ENCODE peak calls at places on chromosome 4, in five cellular contexts. One of them, this sample, is unnamed.
A peak's percentile ranks its signal among the peaks of the same experiment; 100 is the strongest.

GRCh38 chr4:176359590-176359989 is 39.8 kb downstream of the SPCS3 start:
- DNase-seq in pancreas: no peak
- DNase-seq in T-helper 9 cell: no peak
- DNase-seq in fibroblast of the conjunctiva: peak; percentile 88
- DNase-seq in GDM1: no peak
- DNase-seq in this sample: no peak

GRCh38 chr4:76585897-76586360 is 150.9 kb downstream of the SHROOM3 start:
- DNase-seq in pancreas: peak; percentile 93
- DNase-seq in T-helper 9 cell: no peak
- DNase-seq in fibroblast of the conjunctiva: no peak
- DNase-seq in GDM1: no peak
- DNase-seq in this sample: no peak

GRCh38 chr4:27100713-27101112 is 240.1 kb downstream of the STIM2 start:
- DNase-seq in pancreas: no peak
- DNase-seq in T-helper 9 cell: no peak
- DNase-seq in fibroblast of the conjunctiva: no peak
- DNase-seq in GDM1: no peak
- DNase-seq in this sample: no peak

GRCh38 chr4:77699731-77700210 is 94.2 kb downstream of the CXCL13 start:
- DNase-seq in pancreas: no peak
- DNase-seq in T-helper 9 cell: no peak
- DNase-seq in fibroblast of the conjunctiva: peak; percentile 57
- DNase-seq in GDM1: no peak
- DNase-seq in this sample: no peak

GRCh38 chr4:100519205-100519604 is 1.4 kb upstream of the EMCN start:
- DNase-seq in pancreas: no peak
- DNase-seq in T-helper 9 cell: no peak
- DNase-seq in fibroblast of the conjunctiva: no peak
- DNase-seq in GDM1: no peak
- DNase-seq in this sample: no peak

GRCh38 chr4:10101559-10102192 is 14.9 kb downstream of the WDR1 start:
- DNase-seq in pancreas: no peak
- DNase-seq in T-helper 9 cell: no peak
- DNase-seq in fibroblast of the conjunctiva: no peak
- DNase-seq in GDM1: no peak
- DNase-seq in this sample: no peak

GRCh38 chr4:38531126-38531737 is 132.8 kb upstream of the KLF3 start:
- DNase-seq in pancreas: no peak
- DNase-seq in T-helper 9 cell: no peak
- DNase-seq in fibroblast of the conjunctiva: peak; percentile 2
- DNase-seq in GDM1: no peak
- DNase-seq in this sample: no peak

GRCh38 chr4:85591361-85592098 is 116.6 kb downstream of the ARHGAP24 start:
- DNase-seq in pancreas: no peak
- DNase-seq in T-helper 9 cell: no peak
- DNase-seq in fibroblast of the conjunctiva: no peak
- DNase-seq in GDM1: no peak
- DNase-seq in this sample: no peak

GRCh38 chr4:149785686-149786431 is 29.8 kb downstream of the IQCM start:
- DNase-seq in pancreas: no peak
- DNase-seq in T-helper 9 cell: no peak
- DNase-seq in fibroblast of the conjunctiva: peak; percentile 49
- DNase-seq in GDM1: no peak
- DNase-seq in this sample: no peak

GRCh38 chr4:87919951-87920350 is 55.6 kb upstream of the SPP1 start:
- DNase-seq in pancreas: no peak
- DNase-seq in T-helper 9 cell: no peak
- DNase-seq in fibroblast of the conjunctiva: no peak
- DNase-seq in GDM1: peak; percentile 46
- DNase-seq in this sample: no peak

GRCh38 chr4:186812592-186812991 is 88.9 kb upstream of the FAT1 start:
- DNase-seq in pancreas: no peak
- DNase-seq in T-helper 9 cell: no peak
- DNase-seq in fibroblast of the conjunctiva: no peak
- DNase-seq in GDM1: no peak
- DNase-seq in this sample: no peak

GRCh38 chr4:85081196-85081595 is 114.7 kb upstream of the WDFY3 start:
- DNase-seq in pancreas: no peak
- DNase-seq in T-helper 9 cell: no peak
- DNase-seq in fibroblast of the conjunctiva: no peak
- DNase-seq in GDM1: no peak
- DNase-seq in this sample: no peak

GRCh38 chr4:145019346-145019745 is 78.7 kb downstream of the ANAPC10 start:
- DNase-seq in pancreas: no peak
- DNase-seq in T-helper 9 cell: no peak
- DNase-seq in fibroblast of the conjunctiva: no peak
- DNase-seq in GDM1: no peak
- DNase-seq in this sample: no peak

GRCh38 chr4:25943312-25943711 is 29.3 kb downstream of the SMIM20 start:
- DNase-seq in pancreas: no peak
- DNase-seq in T-helper 9 cell: no peak
- DNase-seq in fibroblast of the conjunctiva: no peak
- DNase-seq in GDM1: no peak
- DNase-seq in this sample: no peak

GRCh38 chr4:74287791-74288190 is 20.5 kb upstream of the EPGN start:
- DNase-seq in pancreas: no peak
- DNase-seq in T-helper 9 cell: no peak
- DNase-seq in fibroblast of the conjunctiva: no peak
- DNase-seq in GDM1: no peak
- DNase-seq in this sample: no peak

GRCh38 chr4:142406917-142407501 is 439.1 kb downstream of the INPP4B start:
- DNase-seq in pancreas: no peak
- DNase-seq in T-helper 9 cell: no peak
- DNase-seq in fibroblast of the conjunctiva: no peak
- DNase-seq in GDM1: no peak
- DNase-seq in this sample: no peak

GRCh38 chr4:12761694-12762093 is 722.4 kb downstream of the RAB28 start:
- DNase-seq in pancreas: no peak
- DNase-seq in T-helper 9 cell: no peak
- DNase-seq in fibroblast of the conjunctiva: no peak
- DNase-seq in GDM1: no peak
- DNase-seq in this sample: no peak

GRCh38 chr4:73343432-73343831 is 60.7 kb upstream of the ALB start:
- DNase-seq in pancreas: no peak
- DNase-seq in T-helper 9 cell: no peak
- DNase-seq in fibroblast of the conjunctiva: no peak
- DNase-seq in GDM1: no peak
- DNase-seq in this sample: no peak

GRCh38 chr4:55868691-55869090 is 15.2 kb downstream of the EXOC1 start:
- DNase-seq in pancreas: no peak
- DNase-seq in T-helper 9 cell: no peak
- DNase-seq in fibroblast of the conjunctiva: no peak
- DNase-seq in GDM1: no peak
- DNase-seq in this sample: no peak

GRCh38 chr4:46993075-46994006 is at the start of gene GABRA4:
- DNase-seq in pancreas: no peak
- DNase-seq in T-helper 9 cell: no peak
- DNase-seq in fibroblast of the conjunctiva: no peak
- DNase-seq in GDM1: no peak
- DNase-seq in this sample: no peak

GRCh38 chr4:24470681-24471622 is 113.4 kb downstream of the DHX15 start:
- DNase-seq in pancreas: peak; percentile 26
- DNase-seq in T-helper 9 cell: no peak
- DNase-seq in fibroblast of the conjunctiva: no peak
- DNase-seq in GDM1: no peak
- DNase-seq in this sample: no peak

GRCh38 chr4:180652533-180652932 is 1590.7 kb upstream of the TENM3 start:
- DNase-seq in pancreas: no peak
- DNase-seq in T-helper 9 cell: no peak
- DNase-seq in fibroblast of the conjunctiva: no peak
- DNase-seq in GDM1: no peak
- DNase-seq in this sample: no peak

GRCh38 chr4:138507527-138507926 is 265.4 kb upstream of the SLC7A11 start:
- DNase-seq in pancreas: no peak
- DNase-seq in T-helper 9 cell: no peak
- DNase-seq in fibroblast of the conjunctiva: peak; percentile 42
- DNase-seq in GDM1: no peak
- DNase-seq in this sample: no peak

GRCh38 chr4:81870275-81870674 is 398.6 kb upstream of the RASGEF1B start:
- DNase-seq in pancreas: no peak
- DNase-seq in T-helper 9 cell: no peak
- DNase-seq in fibroblast of the conjunctiva: no peak
- DNase-seq in GDM1: no peak
- DNase-seq in this sample: no peak

GRCh38 chr4:81751531-81752291 is 280.0 kb upstream of the RASGEF1B start:
- DNase-seq in pancreas: no peak
- DNase-seq in T-helper 9 cell: no peak
- DNase-seq in fibroblast of the conjunctiva: no peak
- DNase-seq in GDM1: no peak
- DNase-seq in this sample: no peak

GRCh38 chr4:125389713-125390112 is 75.0 kb downstream of the FAT4 start:
- DNase-seq in pancreas: no peak
- DNase-seq in T-helper 9 cell: no peak
- DNase-seq in fibroblast of the conjunctiva: peak; percentile 90
- DNase-seq in GDM1: no peak
- DNase-seq in this sample: no peak

GRCh38 chr4:14856927-14857220 is 145.4 kb upstream of the CPEB2 start:
- DNase-seq in pancreas: no peak
- DNase-seq in T-helper 9 cell: no peak
- DNase-seq in fibroblast of the conjunctiva: no peak
- DNase-seq in GDM1: no peak
- DNase-seq in this sample: no peak

GRCh38 chr4:8162625-8163024 is 4.0 kb upstream of the ABLIM2 start:
- DNase-seq in pancreas: no peak
- DNase-seq in T-helper 9 cell: no peak
- DNase-seq in fibroblast of the conjunctiva: no peak
- DNase-seq in GDM1: no peak
- DNase-seq in this sample: no peak

GRCh38 chr4:174156239-174156826 is 127.1 kb downstream of the FBXO8 start:
- DNase-seq in pancreas: no peak
- DNase-seq in T-helper 9 cell: no peak
- DNase-seq in fibroblast of the conjunctiva: peak; percentile 37
- DNase-seq in GDM1: peak; percentile 28
- DNase-seq in this sample: peak; percentile 72

GRCh38 chr4:105683038-105683437 is 25.5 kb downstream of the INTS12 start:
- DNase-seq in pancreas: peak; percentile 93
- DNase-seq in T-helper 9 cell: no peak
- DNase-seq in fibroblast of the conjunctiva: no peak
- DNase-seq in GDM1: no peak
- DNase-seq in this sample: no peak

GRCh38 chr4:72094054-72094780 is 62.4 kb downstream of the NPFFR2 start:
- DNase-seq in pancreas: no peak
- DNase-seq in T-helper 9 cell: no peak
- DNase-seq in fibroblast of the conjunctiva: no peak
- DNase-seq in GDM1: no peak
- DNase-seq in this sample: no peak

GRCh38 chr4:65865489-65865888 is 195.2 kb upstream of the EPHA5 start:
- DNase-seq in pancreas: no peak
- DNase-seq in T-helper 9 cell: no peak
- DNase-seq in fibroblast of the conjunctiva: no peak
- DNase-seq in GDM1: no peak
- DNase-seq in this sample: no peak

GRCh38 chr4:4672397-4672796 is 130.5 kb upstream of the STX18 start:
- DNase-seq in pancreas: no peak
- DNase-seq in T-helper 9 cell: no peak
- DNase-seq in fibroblast of the conjunctiva: no peak
- DNase-seq in GDM1: no peak
- DNase-seq in this sample: no peak

GRCh38 chr4:15805583-15806517 is 27.7 kb downstream of the CD38 start:
- DNase-seq in pancreas: no peak
- DNase-seq in T-helper 9 cell: no peak
- DNase-seq in fibroblast of the conjunctiva: peak; percentile 53
- DNase-seq in GDM1: peak; percentile 49
- DNase-seq in this sample: peak; percentile 6

GRCh38 chr4:5685296-5685695 is 23.1 kb downstream of the EVC2 start:
- DNase-seq in pancreas: no peak
- DNase-seq in T-helper 9 cell: no peak
- DNase-seq in fibroblast of the conjunctiva: no peak
- DNase-seq in GDM1: no peak
- DNase-seq in this sample: no peak